ENCODE peak calls at places on chromosomes 1 and 21, in nine cellular contexts. One of them, this sample, is unnamed.

GRCh38 chr1:167635233-167635648 is 5.2 kb downstream of the RCSD1 start:
- DNase-seq in NCI-H1105: no peak
- DNase-seq in activated naive CD4-positive, alpha-beta T cell treated with anti-CD3 and anti-CD28 coated beads, Interleukin-2, amount 10 ng/mL, durations not matched to agents 7 days and 5 days: no peak
- DNase-seq in GM04503: no peak
- DNase-seq in GM03348: peak
- DNase-seq in tibial artery: no peak
- DNase-seq in mucosa of gallbladder: no peak
- DNase-seq in RWPE1: no peak
- DNase-seq in EH: peak
- DNase-seq in this sample: no peak

GRCh38 chr1:150165622-150166612 is 16.2 kb downstream of the PLEKHO1 start:
- DNase-seq in mucosa of gallbladder: no peak
- DNase-seq in GM03348: peak
- DNase-seq in activated naive CD4-positive, alpha-beta T cell treated with anti-CD3 and anti-CD28 coated beads, Interleukin-2, amount 10 ng/mL, durations not matched to agents 7 days and 5 days: peak
- DNase-seq in EH: peak
- DNase-seq in GM04503: no peak
- DNase-seq in RWPE1: peak
- DNase-seq in tibial artery: peak
- DNase-seq in NCI-H1105: peak
- DNase-seq in this sample: peak

GRCh38 chr21:41851090-41851790 is 27.9 kb downstream of the PRDM15 start:
- DNase-seq in RWPE1: no peak
- DNase-seq in tibial artery: no peak
- DNase-seq in GM03348: no peak
- DNase-seq in GM04503: no peak
- DNase-seq in NCI-H1105: peak
- DNase-seq in activated naive CD4-positive, alpha-beta T cell treated with anti-CD3 and anti-CD28 coated beads, Interleukin-2, amount 10 ng/mL, durations not matched to agents 7 days and 5 days: peak
- DNase-seq in EH: no peak
- DNase-seq in mucosa of gallbladder: no peak
- DNase-seq in this sample: no peak

GRCh38 chr1:235455806-235456205 is 48.4 kb downstream of the B3GALNT2 start:
- DNase-seq in GM04503: no peak
- DNase-seq in EH: no peak
- DNase-seq in RWPE1: no peak
- DNase-seq in tibial artery: no peak
- DNase-seq in GM03348: no peak
- DNase-seq in activated naive CD4-positive, alpha-beta T cell treated with anti-CD3 and anti-CD28 coated beads, Interleukin-2, amount 10 ng/mL, durations not matched to agents 7 days and 5 days: no peak
- DNase-seq in mucosa of gallbladder: no peak
- DNase-seq in NCI-H1105: no peak
- DNase-seq in this sample: no peak

GRCh38 chr1:205074513-205074912 is 9.7 kb downstream of the TMEM81 start:
- DNase-seq in NCI-H1105: no peak
- DNase-seq in GM04503: no peak
- DNase-seq in tibial artery: no peak
- DNase-seq in EH: no peak
- DNase-seq in RWPE1: peak
- DNase-seq in GM03348: peak
- DNase-seq in mucosa of gallbladder: no peak
- DNase-seq in activated naive CD4-positive, alpha-beta T cell treated with anti-CD3 and anti-CD28 coated beads, Interleukin-2, amount 10 ng/mL, durations not matched to agents 7 days and 5 days: no peak
- DNase-seq in this sample: no peak

GRCh38 chr1:25502957-25503356 is 40.4 kb upstream of the LDLRAP1 start:
- DNase-seq in mucosa of gallbladder: no peak
- DNase-seq in EH: peak
- DNase-seq in activated naive CD4-positive, alpha-beta T cell treated with anti-CD3 and anti-CD28 coated beads, Interleukin-2, amount 10 ng/mL, durations not matched to agents 7 days and 5 days: no peak
- DNase-seq in tibial artery: no peak
- DNase-seq in RWPE1: no peak
- DNase-seq in NCI-H1105: no peak
- DNase-seq in GM03348: peak
- DNase-seq in GM04503: no peak
- DNase-seq in this sample: no peak

GRCh38 chr1:159974350-159974965 is 20.4 kb upstream of the SLAMF9 start:
- DNase-seq in activated naive CD4-positive, alpha-beta T cell treated with anti-CD3 and anti-CD28 coated beads, Interleukin-2, amount 10 ng/mL, durations not matched to agents 7 days and 5 days: no peak
- DNase-seq in GM04503: no peak
- DNase-seq in NCI-H1105: no peak
- DNase-seq in EH: no peak
- DNase-seq in GM03348: no peak
- DNase-seq in tibial artery: no peak
- DNase-seq in mucosa of gallbladder: no peak
- DNase-seq in RWPE1: no peak
- DNase-seq in this sample: no peak

GRCh38 chr1:21292991-21293536 is 2.8 kb upstream of the ECE1 start:
- DNase-seq in tibial artery: no peak
- DNase-seq in mucosa of gallbladder: no peak
- DNase-seq in NCI-H1105: no peak
- DNase-seq in GM04503: no peak
- DNase-seq in RWPE1: no peak
- DNase-seq in GM03348: no peak
- DNase-seq in activated naive CD4-positive, alpha-beta T cell treated with anti-CD3 and anti-CD28 coated beads, Interleukin-2, amount 10 ng/mL, durations not matched to agents 7 days and 5 days: peak
- DNase-seq in EH: peak
- DNase-seq in this sample: no peak

GRCh38 chr1:51336711-51337110 is 6.3 kb upstream of the TTC39A start:
- DNase-seq in GM04503: no peak
- DNase-seq in EH: no peak
- DNase-seq in activated naive CD4-positive, alpha-beta T cell treated with anti-CD3 and anti-CD28 coated beads, Interleukin-2, amount 10 ng/mL, durations not matched to agents 7 days and 5 days: no peak
- DNase-seq in NCI-H1105: no peak
- DNase-seq in tibial artery: no peak
- DNase-seq in RWPE1: no peak
- DNase-seq in GM03348: no peak
- DNase-seq in mucosa of gallbladder: no peak
- DNase-seq in this sample: no peak

GRCh38 chr1:75723989-75724471 is 479 bp upstream of the ACADM start:
- DNase-seq in EH: peak
- DNase-seq in mucosa of gallbladder: peak
- DNase-seq in GM04503: no peak
- DNase-seq in GM03348: peak
- DNase-seq in NCI-H1105: peak
- DNase-seq in activated naive CD4-positive, alpha-beta T cell treated with anti-CD3 and anti-CD28 coated beads, Interleukin-2, amount 10 ng/mL, durations not matched to agents 7 days and 5 days: peak
- DNase-seq in RWPE1: peak
- DNase-seq in tibial artery: peak
- DNase-seq in this sample: peak

GRCh38 chr21:36255650-36256047 is 64.3 kb upstream of the MORC3 start:
- DNase-seq in NCI-H1105: no peak
- DNase-seq in mucosa of gallbladder: no peak
- DNase-seq in activated naive CD4-positive, alpha-beta T cell treated with anti-CD3 and anti-CD28 coated beads, Interleukin-2, amount 10 ng/mL, durations not matched to agents 7 days and 5 days: no peak
- DNase-seq in EH: no peak
- DNase-seq in RWPE1: no peak
- DNase-seq in GM03348: no peak
- DNase-seq in GM04503: no peak
- DNase-seq in tibial artery: no peak
- DNase-seq in this sample: no peak

GRCh38 chr1:117970251-117970650 is 40.7 kb downstream of the WDR3 start:
- DNase-seq in EH: no peak
- DNase-seq in RWPE1: no peak
- DNase-seq in NCI-H1105: no peak
- DNase-seq in tibial artery: no peak
- DNase-seq in mucosa of gallbladder: no peak
- DNase-seq in GM04503: no peak
- DNase-seq in activated naive CD4-positive, alpha-beta T cell treated with anti-CD3 and anti-CD28 coated beads, Interleukin-2, amount 10 ng/mL, durations not matched to agents 7 days and 5 days: no peak
- DNase-seq in GM03348: no peak
- DNase-seq in this sample: no peak

GRCh38 chr1:89254658-89255287 is 17.9 kb downstream of the GBP5 start:
- DNase-seq in activated naive CD4-positive, alpha-beta T cell treated with anti-CD3 and anti-CD28 coated beads, Interleukin-2, amount 10 ng/mL, durations not matched to agents 7 days and 5 days: no peak
- DNase-seq in GM04503: no peak
- DNase-seq in mucosa of gallbladder: no peak
- DNase-seq in tibial artery: no peak
- DNase-seq in NCI-H1105: peak
- DNase-seq in RWPE1: no peak
- DNase-seq in EH: no peak
- DNase-seq in GM03348: no peak
- DNase-seq in this sample: no peak

GRCh38 chr1:22114083-22115012 is 28.5 kb downstream of the WNT4 start:
- DNase-seq in RWPE1: no peak
- DNase-seq in activated naive CD4-positive, alpha-beta T cell treated with anti-CD3 and anti-CD28 coated beads, Interleukin-2, amount 10 ng/mL, durations not matched to agents 7 days and 5 days: no peak
- DNase-seq in NCI-H1105: no peak
- DNase-seq in GM03348: peak
- DNase-seq in EH: peak
- DNase-seq in tibial artery: no peak
- DNase-seq in mucosa of gallbladder: no peak
- DNase-seq in GM04503: no peak
- DNase-seq in this sample: no peak

GRCh38 chr1:214455971-214456867 is 95.2 kb downstream of the PTPN14 start:
- DNase-seq in mucosa of gallbladder: no peak
- DNase-seq in EH: peak
- DNase-seq in GM04503: no peak
- DNase-seq in activated naive CD4-positive, alpha-beta T cell treated with anti-CD3 and anti-CD28 coated beads, Interleukin-2, amount 10 ng/mL, durations not matched to agents 7 days and 5 days: no peak
- DNase-seq in tibial artery: no peak
- DNase-seq in RWPE1: no peak
- DNase-seq in NCI-H1105: no peak
- DNase-seq in GM03348: no peak
- DNase-seq in this sample: no peak

GRCh38 chr1:241079018-241079417 is 278.0 kb downstream of the RGS7 start:
- DNase-seq in GM04503: no peak
- DNase-seq in activated naive CD4-positive, alpha-beta T cell treated with anti-CD3 and anti-CD28 coated beads, Interleukin-2, amount 10 ng/mL, durations not matched to agents 7 days and 5 days: no peak
- DNase-seq in NCI-H1105: no peak
- DNase-seq in mucosa of gallbladder: no peak
- DNase-seq in EH: no peak
- DNase-seq in tibial artery: no peak
- DNase-seq in RWPE1: no peak
- DNase-seq in GM03348: no peak
- DNase-seq in this sample: no peak

GRCh38 chr1:223642155-223642689 is 23.3 kb downstream of the CAPN8 start:
- DNase-seq in activated naive CD4-positive, alpha-beta T cell treated with anti-CD3 and anti-CD28 coated beads, Interleukin-2, amount 10 ng/mL, durations not matched to agents 7 days and 5 days: no peak
- DNase-seq in NCI-H1105: no peak
- DNase-seq in RWPE1: no peak
- DNase-seq in mucosa of gallbladder: no peak
- DNase-seq in tibial artery: no peak
- DNase-seq in GM04503: no peak
- DNase-seq in EH: no peak
- DNase-seq in GM03348: no peak
- DNase-seq in this sample: no peak

GRCh38 chr1:59242345-59242744 is 54.5 kb upstream of the FGGY start:
- DNase-seq in RWPE1: no peak
- DNase-seq in NCI-H1105: no peak
- DNase-seq in mucosa of gallbladder: no peak
- DNase-seq in tibial artery: no peak
- DNase-seq in GM04503: no peak
- DNase-seq in activated naive CD4-positive, alpha-beta T cell treated with anti-CD3 and anti-CD28 coated beads, Interleukin-2, amount 10 ng/mL, durations not matched to agents 7 days and 5 days: no peak
- DNase-seq in GM03348: no peak
- DNase-seq in EH: no peak
- DNase-seq in this sample: no peak

This sample was measured in SW480.